ENCODE peak calls at places on chromosome 21, in six cellular contexts. G is AG04449, A is WTC11, Q is transverse colon, K is brain microvascular endothelial cell, C is progenitor cell of endocrine pancreas. V is an unnamed sample.

GRCh38 chr21:27953328-27954045 is 986.6 kb upstream of the ADAMTS5 start:
- DNase-seq in Q (no peak), A (no peak), C (no peak), K (no peak), G (no peak), V (no peak)

GRCh38 chr21:44603911-44604310 is 3.5 kb downstream of the KRTAP10-7 start:
- DNase-seq in K (no peak), A (no peak), G (no peak), C (no peak), Q (no peak), V (no peak)

GRCh38 chr21:19458295-19458694 is 1054.7 kb upstream of the TMPRSS15 start:
- DNase-seq in G (no peak), A (no peak), Q (no peak), K (no peak), C (no peak), V (no peak)

GRCh38 chr21:42315296-42315891 is at the start of gene TFF3:
- DNase-seq in C (peak), A (no peak), G (no peak), K (no peak), Q (peak), V (no peak)

GRCh38 chr21:36985761-36986594 is 19.5 kb upstream of the HLCS start:
- DNase-seq in A (no peak), K (no peak), C (no peak), Q (no peak), G (no peak), V (no peak)

GRCh38 chr21:32311621-32312020 is 13.0 kb downstream of the MRAP start:
- DNase-seq in C (no peak), K (no peak), Q (no peak), G (no peak), A (no peak), V (no peak)

GRCh38 chr21:25456672-25457071 is 150.6 kb downstream of the MRPL39 start:
- DNase-seq in C (no peak), A (no peak), K (peak), G (no peak), Q (no peak), V (no peak)

GRCh38 chr21:33383056-33383888 is 19.9 kb upstream of the IFNGR2 start:
- DNase-seq in A (no peak), G (no peak), K (peak), C (no peak), Q (peak), V (no peak)

GRCh38 chr21:28944296-28944695 is 48.4 kb downstream of the LTN1 start:
- DNase-seq in A (no peak), G (no peak), Q (no peak), C (no peak), K (no peak), V (no peak)

GRCh38 chr21:42771503-42771805 is 107.9 kb downstream of the WDR4 start:
- DNase-seq in C (no peak), Q (no peak), G (no peak), K (no peak), A (no peak), V (no peak)

GRCh38 chr21:43936186-43936967 is 71.4 kb downstream of the AGPAT3 start:
- DNase-seq in G (no peak), K (no peak), C (no peak), A (no peak), Q (no peak), V (no peak)

GRCh38 chr21:25657140-25657539 is 18.1 kb downstream of the JAM2 start:
- DNase-seq in G (no peak), A (no peak), Q (no peak), C (no peak), K (no peak), V (no peak)

GRCh38 chr21:41695513-41695912 is 71.3 kb downstream of the RIPK4 start:
- DNase-seq in K (no peak), G (no peak), A (no peak), C (no peak), Q (no peak), V (no peak)

GRCh38 chr21:44999972-45000636 is 60.3 kb downstream of the SLX9 start:
- DNase-seq in A (no peak), G (no peak), K (no peak), C (no peak), Q (no peak), V (no peak)

GRCh38 chr21:36629061-36629460 is 69.9 kb upstream of the SIM2 start:
- DNase-seq in C (no peak), K (no peak), G (no peak), Q (no peak), A (no peak), V (no peak)

GRCh38 chr21:45455321-45456013 is 50.5 kb downstream of the COL18A1 start:
- DNase-seq in A (no peak), K (no peak), C (no peak), G (no peak), Q (no peak), V (no peak)

GRCh38 chr21:44514746-44515358 is 25.1 kb downstream of the KRTAP10-1 start:
- DNase-seq in Q (no peak), C (no peak), K (no peak), A (no peak), G (no peak), V (no peak)

GRCh38 chr21:27076035-27076434 is 109.1 kb upstream of the ADAMTS5 start:
- DNase-seq in A (no peak), K (no peak), Q (no peak), C (no peak), G (no peak), V (no peak)

GRCh38 chr21:45640888-45641479 is 2.5 kb upstream of the PCBP3 start:
- DNase-seq in A (peak), Q (peak), G (no peak), C (no peak), K (peak), V (peak)

GRCh38 chr21:29387598-29387997 is 88.9 kb downstream of the BACH1 start:
- DNase-seq in Q (no peak), A (no peak), G (no peak), K (no peak), C (no peak), V (no peak)

GRCh38 chr21:29095203-29095602 is 21.8 kb upstream of the CCT8 start:
- DNase-seq in Q (no peak), C (no peak), A (no peak), G (no peak), K (no peak), V (no peak)

GRCh38 chr21:37087188-37087587 is 14.1 kb downstream of the TTC3 start:
- DNase-seq in K (peak), Q (no peak), G (no peak), C (no peak), A (no peak), V (peak)

GRCh38 chr21:32916522-32917099 is 109.1 kb upstream of the OLIG2 start:
- DNase-seq in Q (no peak), C (no peak), A (no peak), K (no peak), G (no peak), V (peak)

GRCh38 chr21:27017251-27017650 is 50.4 kb upstream of the ADAMTS5 start:
- DNase-seq in G (no peak), C (no peak), K (no peak), A (no peak), Q (no peak), V (no peak)

GRCh38 chr21:38170283-38170682 is 86.5 kb upstream of the KCNJ15 start:
- DNase-seq in G (no peak), A (peak), Q (no peak), K (peak), C (no peak), V (no peak)
- TF ChIP-seq CTCF in G (peak), A (no peak), Q (no peak), K (peak), C (peak), V (no peak)

GRCh38 chr21:16530656-16531055 is 800.9 kb downstream of the USP25 start:
- DNase-seq in G (no peak), A (no peak), Q (no peak), C (no peak), K (peak), V (no peak)
- TF ChIP-seq CTCF in G (no peak), A (no peak), Q (no peak), C (no peak), K (no peak), V (no peak)

DNA sequence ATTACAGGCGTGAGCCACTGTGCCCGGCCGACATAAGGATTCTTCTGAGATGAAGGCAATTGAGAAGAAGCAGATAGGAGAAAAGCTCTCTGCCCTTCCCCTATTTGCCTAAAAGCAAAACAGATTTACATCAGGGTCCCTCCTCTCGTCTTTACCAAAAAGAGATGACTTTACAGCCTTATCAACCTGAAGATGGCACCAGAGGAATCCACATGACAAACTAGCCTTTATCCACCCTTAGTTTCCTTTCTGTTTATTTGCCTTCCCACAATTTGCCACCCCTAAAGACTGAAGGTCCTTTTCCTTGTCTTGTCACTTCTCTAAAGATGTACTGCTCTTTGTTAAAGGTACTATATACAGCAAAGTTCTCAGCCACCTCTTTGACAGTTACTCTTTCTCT is 70.7 kb upstream of the KRTAP19-8 start:
- DNase-seq in C (no peak), G (no peak), Q (no peak), K (no peak), A (no peak), V (peak)
- TF ChIP-seq CTCF in C (no peak), G (peak), Q (no peak), K (peak), A (no peak), V (peak)

GRCh38 chr21:31115249-31115648 is 77.0 kb upstream of the KRTAP19-8 start:
- DNase-seq in G (no peak), A (no peak), C (no peak), K (no peak), Q (no peak), V (no peak)

GRCh38 chr21:31119199-31119598 is 80.9 kb upstream of the KRTAP19-8 start:
- DNase-seq in C (no peak), G (no peak), Q (no peak), A (no peak), K (no peak), V (no peak)

GRCh38 chr21:31117046-31117916 is 79.0 kb upstream of the KRTAP19-8 start:
- DNase-seq in K (peak), Q (no peak), C (no peak), G (peak), A (no peak), V (peak)
- TF ChIP-seq CTCF in K (peak), Q (no peak), C (no peak), G (no peak), A (no peak), V (no peak)

GRCh38 chr21:30436986-30437385 is 3.1 kb upstream of the KRTAP15-1 start:
- DNase-seq in A (no peak), Q (no peak), K (no peak), G (no peak), C (no peak), V (no peak)

GRCh38 chr21:30439975-30440374 is at the start of gene KRTAP15-1:
- DNase-seq in G (no peak), Q (no peak), K (no peak), C (no peak), A (no peak), V (no peak)

GRCh38 chr21:30430170-30430655 is at the start of gene KRTAP13-4:
- DNase-seq in Q (no peak), K (no peak), G (no peak), C (no peak), A (peak), V (no peak)

GRCh38 chr21:30434033-30434631 is 4.1 kb downstream of the KRTAP13-4 start:
- DNase-seq in Q (peak), G (no peak), C (peak), A (peak), K (peak), V (peak)
- TF ChIP-seq CTCF in Q (no peak), G (peak), C (peak), A (peak), K (peak), V (peak)

GRCh38 chr21:22363504-22363903 is 1365.3 kb downstream of the NCAM2 start:
- DNase-seq in Q (peak), A (no peak), K (no peak), C (no peak), G (no peak), V (no peak)
- TF ChIP-seq CTCF in Q (no peak), A (no peak), K (no peak), C (no peak), G (no peak), V (no peak)

DNA sequence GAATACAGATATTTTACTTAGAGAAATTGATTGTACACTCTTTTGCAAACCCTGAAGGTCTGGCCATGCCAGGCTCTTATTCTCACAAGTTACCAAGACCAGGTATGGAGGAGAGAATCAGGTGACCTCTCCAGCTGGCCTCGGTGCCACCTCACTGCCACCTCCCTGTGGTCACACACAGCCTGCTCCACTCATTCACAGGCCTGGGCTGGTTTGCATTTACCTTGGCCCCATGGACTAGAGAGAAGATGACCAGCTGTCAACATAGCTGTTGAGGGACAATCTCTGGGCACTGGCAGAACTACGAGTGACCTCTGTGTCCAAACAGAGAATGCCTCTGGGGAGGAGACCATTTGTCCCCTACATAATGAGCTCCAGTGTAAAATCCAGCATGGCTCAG is 291.2 kb upstream of the RUNX1 start:
- DNase-seq in Q (peak), C (no peak), A (no peak), K (no peak), G (no peak), V (no peak)
- TF ChIP-seq CTCF in Q (peak), C (no peak), A (no peak), K (no peak), G (no peak), V (no peak)